ENCODE peak calls at places on chromosomes 5 and 9, in eight cellular contexts. E is brain microvascular endothelial cell; U is HL-60; J is AG04449; T is fibroblast of lung; O is endodermal cell; H is CD8-positive, alpha-beta T cell; X is endothelial cell of umbilical vein. C is an unnamed sample.

GRCh38 chr9:126499005-126499910 is 114.5 kb upstream of the LMX1B start:
- DNase-seq in E (peak), H (no peak), T (peak), J (no peak), U (peak), O (peak), X (peak), C (no peak)

GRCh38 chr9:38375572-38375963 is 16.9 kb upstream of the ALDH1B1 start:
- DNase-seq in O (no peak), E (no peak), T (no peak), U (no peak), H (no peak), X (no peak), J (no peak), C (no peak)

GRCh38 chr5:180823938-180824629 is 21.5 kb upstream of the MGAT1 start:
- DNase-seq in X (no peak), J (no peak), H (no peak), T (no peak), O (no peak), U (no peak), E (no peak), C (no peak)

GRCh38 chr9:80026121-80026520 is 454.4 kb downstream of the TLE4 start:
- DNase-seq in U (no peak), X (no peak), O (no peak), E (no peak), T (no peak), H (no peak), J (no peak), C (no peak)

GRCh38 chr5:156812959-156813358 is 37.1 kb upstream of the PPP1R2B start:
- DNase-seq in O (no peak), H (no peak), J (no peak), U (no peak), X (no peak), E (no peak), T (no peak), C (no peak)

GRCh38 chr5:168219515-168220410 is 71.7 kb upstream of the WWC1 start:
- DNase-seq in O (peak), U (peak), H (no peak), X (peak), T (peak), J (no peak), E (peak), C (peak)

GRCh38 chr5:145859897-145860296 is 12.9 kb downstream of the GRXCR2 start:
- DNase-seq in O (no peak), J (no peak), T (no peak), U (no peak), X (no peak), H (no peak), E (no peak), C (no peak)

GRCh38 chr9:101458955-101459631 is 23.5 kb upstream of the ALDOB start:
- DNase-seq in J (no peak), O (peak), T (peak), E (peak), H (no peak), X (peak), U (peak), C (peak)

GRCh38 chr9:129778469-129778868 is 24.5 kb upstream of the TOR1B start:
- DNase-seq in H (no peak), X (no peak), T (no peak), E (no peak), J (no peak), O (no peak), U (no peak), C (no peak)

GRCh38 chr9:35002623-35003022 is 13.1 kb downstream of the DNAJB5 start:
- DNase-seq in T (no peak), H (no peak), U (no peak), J (no peak), X (no peak), O (no peak), E (no peak), C (no peak)

GRCh38 chr5:150338546-150338945 is 19.0 kb upstream of the TCOF1 start:
- DNase-seq in U (no peak), E (no peak), J (no peak), O (no peak), H (no peak), T (no peak), X (no peak), C (no peak)

GRCh38 chr5:107380654-107381053 is 290.1 kb downstream of the EFNA5 start:
- DNase-seq in X (no peak), T (no peak), J (no peak), H (no peak), O (no peak), U (no peak), E (no peak), C (no peak)

GRCh38 chr5:169637856-169638190 is 748 bp downstream of the DOCK2 start:
- DNase-seq in O (no peak), J (no peak), X (no peak), H (peak), T (no peak), U (peak), E (no peak), C (peak)

GRCh38 chr5:100026601-100027000 is 508.6 kb upstream of the FAM174A start:
- DNase-seq in T (no peak), J (no peak), X (no peak), E (no peak), U (no peak), H (no peak), O (no peak), C (no peak)

GRCh38 chr9:90684776-90685175 is 42.2 kb upstream of the DIRAS2 start:
- DNase-seq in X (no peak), O (no peak), H (no peak), J (no peak), E (no peak), U (no peak), T (no peak), C (no peak)

GRCh38 chr9:112624711-112625707 is 92.9 kb downstream of the INIP start:
- DNase-seq in H (no peak), T (peak), E (no peak), J (no peak), U (no peak), X (no peak), O (no peak), C (no peak)

GRCh38 chr5:178899289-178899688 is 3.6 kb downstream of the ZFP2 start:
- DNase-seq in J (no peak), O (no peak), X (no peak), U (no peak), H (no peak), E (no peak), T (no peak), C (no peak)

GRCh38 chr5:111704452-111705085 is 52.4 kb downstream of the NREP start:
- DNase-seq in H (no peak), E (no peak), U (no peak), J (no peak), O (no peak), T (no peak), X (no peak), C (no peak)

GRCh38 chr9:15189491-15189890 is 117.5 kb downstream of the TTC39B start:
- DNase-seq in H (no peak), J (no peak), E (no peak), X (no peak), U (no peak), T (no peak), O (no peak), C (no peak)

GRCh38 chr9:974064-974992 is 2.1 kb upstream of the DMRT3 start:
- DNase-seq in T (no peak), E (no peak), O (no peak), X (no peak), J (no peak), U (no peak), H (no peak), C (no peak)

DNA sequence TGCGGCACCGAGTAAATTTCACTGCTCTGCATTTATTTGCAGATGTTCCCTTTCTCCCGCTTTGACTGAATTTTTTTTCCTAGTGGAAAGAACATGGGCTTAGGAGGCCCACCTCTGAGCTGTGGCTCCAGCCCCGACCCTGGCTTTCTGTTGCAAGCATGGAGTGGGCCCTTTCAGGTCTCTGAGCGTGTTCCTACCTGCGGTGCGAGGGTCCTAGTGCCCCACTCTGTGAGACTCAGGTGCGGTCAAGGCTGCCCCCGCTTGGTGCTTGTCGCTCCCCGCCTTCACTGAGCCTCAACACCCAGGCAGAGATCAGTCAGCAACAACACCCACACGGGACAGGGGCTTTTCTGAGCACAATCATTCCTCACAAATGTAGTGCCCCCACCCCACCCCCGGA is 32.0 kb downstream of the SLC6A3 start:
- DNase-seq in U (no peak), H (no peak), J (no peak), T (no peak), X (no peak), E (no peak), O (no peak), C (no peak)
- TF ChIP-seq CTCF in U (no peak), H (no peak), J (no peak), T (no peak), X (no peak), E (no peak), O (no peak), C (no peak)

DNA sequence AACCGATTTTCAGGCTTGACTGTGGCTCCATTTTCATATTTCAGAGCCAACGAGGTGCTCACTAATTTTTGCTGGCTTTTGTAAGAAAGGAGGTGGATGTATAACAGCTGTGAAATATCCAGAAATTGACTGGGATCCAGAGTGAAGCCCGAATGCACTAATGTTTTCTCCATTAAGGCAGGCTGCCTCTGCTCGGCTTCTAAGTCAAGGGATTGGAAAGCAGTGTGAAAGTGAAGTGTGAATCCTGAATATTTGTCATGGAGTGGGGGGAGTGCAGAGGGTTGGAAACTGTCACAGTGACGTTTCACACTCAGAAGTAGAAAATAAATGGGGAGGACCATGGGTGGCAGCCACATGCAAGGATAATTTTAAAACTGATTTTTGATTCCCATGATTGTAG is 237.4 kb downstream of the GOLPH3 start:
- DNase-seq in X (no peak), O (no peak), E (no peak), U (no peak), T (no peak), H (no peak), J (no peak), C (no peak)
- H3K4me3 ChIP-seq in X (no peak), O (no peak), E (no peak), U (no peak), T (no peak), H (no peak), J (no peak), C (no peak)

GRCh38 chr5:149113669-149114068 is 27.6 kb upstream of the ABLIM3 start:
- DNase-seq in E (no peak), J (no peak), H (no peak), O (no peak), U (no peak), T (peak), X (no peak), C (no peak)

GRCh38 chr5:149117970-149118369 is 23.3 kb upstream of the ABLIM3 start:
- DNase-seq in O (no peak), J (no peak), T (no peak), U (no peak), E (no peak), H (no peak), X (no peak), C (no peak)

GRCh38 chr5:149118463-149118862 is 22.8 kb upstream of the ABLIM3 start:
- DNase-seq in E (no peak), U (no peak), H (no peak), T (no peak), O (no peak), X (no peak), J (no peak), C (no peak)

GRCh38 chr5:149110406-149110805 is 30.9 kb upstream of the ABLIM3 start:
- DNase-seq in E (no peak), T (no peak), O (no peak), H (no peak), J (no peak), X (no peak), U (no peak), C (no peak)

GRCh38 chr5:149114403-149115312 is 26.6 kb upstream of the ABLIM3 start:
- DNase-seq in J (peak), H (no peak), O (peak), X (peak), U (peak), E (peak), T (peak), C (peak)
- TF ChIP-seq CTCF in J (peak), H (no peak), O (peak), X (peak), U (peak), E (peak), T (peak), C (peak)

GRCh38 chr5:94361832-94362754 is 256.3 kb downstream of the KIAA0825 start:
- DNase-seq in O (peak), J (no peak), X (no peak), H (no peak), T (no peak), U (no peak), E (no peak), C (no peak)

GRCh38 chr5:94362857-94363256 is 255.5 kb downstream of the KIAA0825 start:
- DNase-seq in E (no peak), U (no peak), T (no peak), O (no peak), X (no peak), H (no peak), J (no peak), C (no peak)

GRCh38 chr5:94361161-94361560 is 257.2 kb downstream of the KIAA0825 start:
- DNase-seq in X (no peak), T (no peak), J (no peak), H (no peak), E (no peak), O (no peak), U (no peak), C (no peak)

GRCh38 chr5:94359880-94360279 is 258.5 kb downstream of the KIAA0825 start:
- DNase-seq in X (no peak), O (no peak), E (no peak), H (no peak), U (no peak), T (no peak), J (no peak), C (no peak)

GRCh38 chr5:94360382-94360781 is 258.0 kb downstream of the KIAA0825 start:
- DNase-seq in T (no peak), X (no peak), J (no peak), U (no peak), O (no peak), E (no peak), H (no peak), C (no peak)
- H3K4me3 ChIP-seq in T (no peak), X (no peak), J (no peak), U (no peak), O (peak), E (no peak), H (no peak), C (no peak)

DNA sequence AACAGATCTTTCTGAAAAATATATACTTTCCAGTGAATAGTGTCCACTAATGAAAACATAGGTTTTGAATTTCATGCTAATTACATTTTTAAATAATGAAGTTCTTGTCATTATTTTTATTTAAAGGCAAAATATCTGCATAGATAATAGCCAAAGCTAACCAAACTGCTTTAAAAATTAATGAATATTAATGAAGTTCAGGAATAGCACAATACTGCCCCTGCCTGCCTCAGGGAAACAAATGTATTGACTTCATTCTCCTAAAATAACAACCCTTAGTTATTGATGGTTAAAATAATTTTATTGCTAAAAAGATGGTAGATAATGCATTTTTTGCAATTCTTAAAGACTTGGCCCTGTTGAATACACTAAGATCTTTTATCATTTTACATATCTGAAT is 103.6 kb upstream of the SSBP2 start:
- DNase-seq in U (no peak), X (no peak), E (no peak), O (no peak), J (no peak), T (no peak), H (no peak), C (no peak)
- TF ChIP-seq CTCF in U (no peak), X (no peak), E (peak), O (peak), J (no peak), T (no peak), H (no peak), C (peak)

GRCh38 chr9:121938621-121939020 is 154.5 kb downstream of the TTLL11 start:
- DNase-seq in X (no peak), E (no peak), T (no peak), J (no peak), U (no peak), O (no peak), H (no peak), C (no peak)

GRCh38 chr9:121937248-121937647 is 155.9 kb downstream of the TTLL11 start:
- DNase-seq in U (no peak), O (no peak), X (no peak), H (no peak), E (no peak), T (no peak), J (no peak), C (no peak)

GRCh38 chr9:121942313-121942712 is 150.8 kb downstream of the TTLL11 start:
- DNase-seq in E (no peak), J (no peak), O (no peak), U (no peak), T (no peak), H (no peak), X (no peak), C (no peak)

GRCh38 chr9:121942866-121943265 is 150.2 kb downstream of the TTLL11 start:
- DNase-seq in T (no peak), E (no peak), H (no peak), U (no peak), O (no peak), J (no peak), X (no peak), C (no peak)

DNA sequence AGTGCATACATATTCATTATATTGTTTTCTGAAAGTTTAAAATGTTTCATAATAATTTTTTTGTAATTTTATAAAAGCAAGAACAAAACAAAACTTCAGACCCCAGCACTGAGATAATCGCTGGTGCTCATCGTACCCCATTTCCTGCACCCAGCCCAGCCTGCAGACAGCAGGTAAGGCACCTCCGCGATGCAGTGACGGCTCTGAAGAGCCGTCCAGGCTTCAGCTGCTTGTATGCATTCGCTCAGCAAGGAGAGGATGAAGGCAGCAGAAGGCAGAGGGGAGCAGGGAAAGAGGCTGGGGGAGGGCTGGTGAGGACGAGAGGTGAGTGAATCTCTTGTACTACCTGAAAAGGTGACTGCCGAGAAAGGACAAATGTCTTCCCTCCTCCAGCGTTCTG is 153.5 kb downstream of the TTLL11 start:
- DNase-seq in O (no peak), H (no peak), T (no peak), U (no peak), X (no peak), E (no peak), J (no peak), C (no peak)
- H3K4me3 ChIP-seq in O (no peak), H (no peak), T (no peak), U (no peak), X (no peak), E (no peak), J (no peak), C (no peak)